ENCODE peak calls at places on chromosomes 3 and 15, in five cellular contexts. B is stomach, N is psoas muscle, I is tibial nerve, D is brain microvascular endothelial cell. V is an unnamed sample. For H3K36me3, the result is how much of the 10 kb centered on the place peaks cover.

GRCh38 chr3:129560269-129560787 is 17.4 kb downstream of the H1-8 start:
- DNase-seq in B (no peak), N (peak), I (no peak), D (no peak), V (no peak)

GRCh38 chr3:192883512-192883911 is 34.1 kb downstream of the MB21D2 start:
- DNase-seq in B (no peak), N (no peak), I (no peak), D (no peak), V (no peak)

GRCh38 chr3:152257246-152258074 is 11.3 kb upstream of the MBNL1 start:
- DNase-seq in B (no peak), N (no peak), I (no peak), D (peak), V (no peak)

GRCh38 chr15:58498821-58499580 is 67.2 kb downstream of the LIPC start:
- DNase-seq in B (no peak), N (no peak), I (no peak), D (peak), V (no peak)

GRCh38 chr3:13502791-13503060 is 22.6 kb downstream of the HDAC11 start:
- DNase-seq in B (no peak), N (no peak), I (no peak), D (no peak), V (no peak)

GRCh38 chr15:96339662-96340347 is 9.3 kb downstream of the NR2F2 start:
- DNase-seq in B (no peak), N (no peak), I (no peak), D (peak), V (no peak)

GRCh38 chr3:17478673-17479072 is 263.8 kb downstream of the TBC1D5 start:
- DNase-seq in B (no peak), N (no peak), I (no peak), D (peak), V (peak)

GRCh38 chr3:180743813-180744212 is 64.5 kb upstream of the CCDC39 start:
- DNase-seq in B (no peak), N (no peak), I (no peak), D (no peak), V (no peak)

GRCh38 chr3:72632129-72632528 is 216.1 kb downstream of the SHQ1 start:
- DNase-seq in B (no peak), N (no peak), I (no peak), D (no peak), V (no peak)

GRCh38 chr3:155370198-155370597 is 76.7 kb upstream of the STRIT1 start:
- DNase-seq in B (no peak), N (no peak), I (peak), D (no peak), V (no peak)

GRCh38 chr3:64440498-64440897 is 215.2 kb upstream of the PRICKLE2 start:
- DNase-seq in B (peak), N (no peak), I (no peak), D (peak), V (no peak)

GRCh38 chr3:73707772-73708171 is 83.0 kb upstream of the PDZRN3 start:
- DNase-seq in B (no peak), N (no peak), I (no peak), D (no peak), V (no peak)

GRCh38 chr15:50879016-50879415 is 29.5 kb upstream of the AP4E1 start:
- DNase-seq in B (no peak), N (no peak), I (no peak), D (no peak), V (no peak)

GRCh38 chr15:52491460-52491859 is 37.2 kb downstream of the MYO5A start:
- DNase-seq in B (no peak), N (no peak), I (no peak), D (no peak), V (no peak)

GRCh38 chr3:122520861-122521260 is 6.1 kb upstream of the KPNA1 start:
- DNase-seq in B (no peak), N (no peak), I (no peak), D (no peak), V (no peak)

GRCh38 chr15:63726491-63726890 is 107.3 kb downstream of the HERC1 start:
- DNase-seq in B (no peak), N (no peak), I (no peak), D (peak), V (no peak)
- H3K36me3 ChIP-seq in B (under half), N (under half), I (under half), D (under half), V (under half)

DNA sequence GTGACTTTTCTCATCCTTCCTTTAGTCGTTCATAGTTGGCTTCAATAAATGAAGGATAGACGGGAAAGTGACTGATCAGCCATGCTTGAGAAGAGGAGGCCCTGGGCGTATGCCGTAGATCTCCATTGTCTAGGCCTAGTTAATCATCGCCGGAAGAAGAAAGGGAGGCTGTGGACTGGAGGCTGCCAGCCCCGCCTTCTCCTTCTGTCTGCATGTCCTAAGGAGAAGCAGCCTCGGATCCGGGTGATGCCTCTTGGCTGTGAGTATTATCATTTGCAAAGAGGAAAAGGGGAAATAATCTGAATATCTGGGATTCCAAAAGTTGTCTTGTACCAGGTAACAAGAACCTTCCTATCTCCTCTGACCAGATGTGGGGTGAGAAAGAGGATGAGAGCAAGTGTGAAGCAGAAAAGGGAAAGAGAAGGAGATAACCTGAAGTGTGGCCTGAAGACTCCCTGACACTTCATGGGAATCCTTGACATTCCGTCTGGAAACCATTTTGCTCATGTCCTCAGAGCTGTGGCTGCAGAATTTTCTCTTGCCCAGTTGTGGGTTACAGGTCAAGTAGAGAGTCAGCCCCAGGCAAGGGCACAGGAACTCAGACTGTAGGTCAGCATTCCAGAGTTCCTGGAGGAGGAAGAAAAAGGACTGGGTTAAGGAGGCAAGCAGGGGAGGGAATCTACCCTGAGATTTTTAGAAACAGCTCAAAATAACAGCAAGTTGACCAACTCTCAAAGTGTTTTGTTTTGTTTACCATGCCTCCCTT is 4.3 kb upstream of the THSD4 start:
- DNase-seq in B (no peak), N (no peak), I (no peak), D (no peak), V (no peak)
- H3K27ac ChIP-seq in B (no peak), N (no peak), I (no peak), D (no peak), V (peak)

DNA sequence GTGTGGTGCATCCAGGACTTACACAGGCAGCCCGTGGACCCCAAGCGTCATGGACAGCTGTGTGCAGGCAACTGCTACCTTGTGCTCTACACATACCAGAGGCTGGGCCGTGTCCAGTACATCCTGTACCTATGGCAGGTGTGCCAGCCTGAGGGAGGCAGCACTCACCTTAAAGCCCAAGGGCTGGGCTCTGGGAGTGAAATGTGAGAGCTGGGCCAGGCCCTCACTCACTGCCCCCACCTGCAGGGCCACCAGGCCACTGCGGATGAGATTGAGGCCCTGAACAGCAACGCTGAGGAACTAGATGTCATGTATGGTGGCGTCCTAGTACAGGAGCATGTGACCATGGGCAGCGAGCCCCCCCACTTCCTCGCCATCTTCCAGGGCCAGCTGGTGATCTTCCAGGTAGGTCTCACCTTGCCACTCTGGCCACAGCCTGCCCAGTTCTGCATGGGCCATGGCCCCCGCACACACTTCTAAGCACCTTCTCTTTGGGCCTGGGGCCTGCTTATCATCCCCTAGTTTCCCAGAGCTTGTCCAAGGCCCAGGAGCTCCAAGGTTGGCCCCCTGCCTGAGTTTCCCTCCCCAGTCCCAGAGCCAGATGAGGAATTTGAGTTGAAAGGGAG is 11.0 kb downstream of the VILL start:
- DNase-seq in B (peak), N (no peak), I (no peak), D (no peak), V (no peak)
- H3K4me3 ChIP-seq in B (no peak), N (no peak), I (no peak), D (no peak), V (no peak)

GRCh38 chr3:149519912-149520311 is 45.4 kb downstream of the TM4SF4 start:
- DNase-seq in B (no peak), N (no peak), I (no peak), D (no peak), V (no peak)
- H3K36me3 ChIP-seq in B (under half), N (under half), I (under half), D (under half), V (half or more)

V was measured in Panc1.